ENCODE peak calls at places on chromosomes 3 and 15, in ten cellular contexts. Y, C, S, L, Q, V, P, M, U and B are unnamed samples.

GRCh38 chr3:157104928-157105652 is 54.9 kb downstream of the CCNL1 start:
- DNase-seq in Y (no peak), C (no peak), S (no peak), L (no peak), Q (peak), V (no peak), P (no peak), M (no peak), U (no peak), B (no peak)

GRCh38 chr3:186025161-186025560 is 83.7 kb downstream of the ETV5 start:
- DNase-seq in Y (no peak), C (no peak), S (no peak), L (no peak), Q (no peak), V (no peak), P (no peak), M (no peak), U (no peak), B (no peak)

GRCh38 chr3:24495334-24495994 is 814 bp upstream of the THRB start:
- DNase-seq in Y (peak), C (peak), S (peak), L (peak), Q (no peak), V (no peak), P (peak), M (peak), U (no peak), B (peak)

GRCh38 chr3:43674345-43675085 is 16.2 kb upstream of the ABHD5 start:
- DNase-seq in Y (no peak), C (no peak), S (no peak), L (no peak), Q (no peak), V (no peak), P (no peak), M (no peak), U (no peak), B (no peak)

GRCh38 chr15:96117275-96117674 is 213.2 kb upstream of the NR2F2 start:
- DNase-seq in Y (no peak), C (no peak), S (no peak), L (no peak), Q (no peak), V (no peak), P (no peak), M (no peak), U (no peak), B (no peak)

GRCh38 chr3:10782011-10782410 is 34.0 kb upstream of the SLC6A11 start:
- DNase-seq in Y (no peak), C (no peak), S (no peak), L (no peak), Q (no peak), V (no peak), P (no peak), M (no peak), U (no peak), B (no peak)

GRCh38 chr15:76185716-76186115 is 125.6 kb downstream of the ETFA start:
- DNase-seq in Y (no peak), C (peak), S (peak), L (peak), Q (no peak), V (peak), P (no peak), M (no peak), U (no peak), B (no peak)

GRCh38 chr15:34759992-34760391 is 5.2 kb upstream of the GJD2 start:
- DNase-seq in Y (no peak), C (no peak), S (no peak), L (no peak), Q (no peak), V (no peak), P (no peak), M (no peak), U (no peak), B (no peak)

GRCh38 chr3:197706658-197707057 is 30.0 kb downstream of the RUBCN start:
- DNase-seq in Y (no peak), C (no peak), S (no peak), L (no peak), Q (no peak), V (no peak), P (no peak), M (no peak), U (no peak), B (no peak)

GRCh38 chr15:56971571-56971970 is 53.1 kb downstream of the TCF12 start:
- DNase-seq in Y (no peak), C (no peak), S (no peak), L (no peak), Q (no peak), V (no peak), P (no peak), M (no peak), U (no peak), B (no peak)
- H3K27ac ChIP-seq in Y (no peak), C (no peak), S (no peak), L (no peak), Q (no peak), V (no peak), P (no peak), M (no peak), U (no peak), B (no peak)

GRCh38 chr15:74696808-74697207 is 984 bp upstream of the EDC3 start:
- DNase-seq in Y (no peak), C (no peak), S (no peak), L (no peak), Q (no peak), V (no peak), P (no peak), M (no peak), U (no peak), B (no peak)
- H3K4me3 ChIP-seq in Y (peak), C (no peak), S (peak), L (peak), Q (peak), V (no peak), P (no peak), M (no peak), U (peak), B (no peak)

DNA sequence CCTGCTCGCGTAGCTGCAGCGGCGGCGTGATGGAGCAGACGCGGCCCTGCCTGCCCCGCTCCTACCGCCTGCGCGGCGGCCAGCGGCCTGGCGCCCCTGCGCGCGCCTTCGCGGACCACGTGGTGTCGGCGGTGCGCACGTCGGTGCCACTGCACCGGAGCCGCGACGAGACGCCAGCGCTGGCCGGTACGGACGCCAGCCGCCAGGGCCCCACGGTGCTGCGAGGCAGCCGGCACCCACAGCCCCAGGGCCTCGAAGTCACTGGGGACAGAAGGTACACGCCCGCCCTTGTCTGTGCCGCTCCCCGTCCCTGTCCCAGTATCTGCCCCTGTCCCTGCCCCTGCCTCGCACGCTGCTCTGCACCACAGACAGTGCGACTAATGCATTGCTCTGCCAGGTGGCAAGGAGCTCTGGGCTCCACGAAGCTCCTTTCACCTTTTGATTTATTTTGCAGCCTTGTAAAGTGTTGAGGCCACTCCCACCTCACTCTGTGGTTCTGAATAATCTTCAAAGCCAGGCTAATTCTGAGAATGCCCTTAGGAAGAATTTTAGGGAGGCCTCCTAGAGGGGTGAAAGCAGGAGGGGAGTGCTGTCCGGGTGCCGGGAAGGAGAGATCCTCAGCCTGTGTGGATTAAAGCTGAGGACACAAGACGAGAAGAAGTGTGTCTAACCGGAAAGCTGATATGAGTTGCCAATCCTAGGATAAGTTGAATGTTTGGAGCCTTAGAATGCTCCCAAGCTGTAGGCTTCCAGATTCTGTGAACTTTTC is 100.0 kb downstream of the THSD4 start:
- DNase-seq in Y (no peak), C (no peak), S (no peak), L (no peak), Q (no peak), V (no peak), P (no peak), M (no peak), U (no peak), B (no peak)
- H3K27ac ChIP-seq in Y (no peak), C (no peak), S (no peak), L (no peak), Q (no peak), V (no peak), P (no peak), M (no peak), U (no peak), B (no peak)

DNA sequence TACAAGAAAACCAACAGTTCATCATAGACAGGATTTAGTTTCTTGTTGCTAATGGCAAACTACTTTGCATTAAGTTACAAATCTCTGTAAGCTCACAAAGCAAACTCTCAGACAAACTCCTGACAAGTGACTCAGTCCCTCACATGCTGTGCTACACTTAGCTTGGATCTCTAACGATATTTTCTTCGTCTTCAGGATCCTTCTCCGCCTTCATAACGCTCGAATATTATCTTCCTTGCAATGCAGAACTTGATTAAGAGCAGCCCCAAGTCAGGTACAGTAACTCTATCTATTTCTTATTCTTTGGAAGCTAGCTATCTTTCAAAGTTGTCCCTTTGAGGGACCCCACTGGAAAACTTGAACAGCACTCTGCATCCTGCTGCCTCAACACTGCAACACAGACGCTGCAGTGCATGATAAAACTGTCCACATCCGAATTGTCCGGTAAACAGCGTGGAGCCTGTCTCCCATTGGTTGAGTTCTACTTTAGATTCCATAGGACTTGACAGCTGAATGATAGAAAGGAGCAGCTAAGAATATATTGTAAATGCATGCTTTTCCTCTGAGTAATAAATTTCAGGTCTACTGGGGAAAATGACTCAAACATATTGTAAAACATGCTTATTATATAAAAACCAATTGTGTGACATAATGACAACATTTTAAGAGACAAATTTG is 61.3 kb downstream of the UACA start:
- DNase-seq in Y (peak), C (no peak), S (peak), L (no peak), Q (no peak), V (peak), P (no peak), M (peak), U (no peak), B (no peak)
- H3K4me3 ChIP-seq in Y (peak), C (no peak), S (no peak), L (no peak), Q (no peak), V (peak), P (no peak), M (peak), U (no peak), B (no peak)

DNA sequence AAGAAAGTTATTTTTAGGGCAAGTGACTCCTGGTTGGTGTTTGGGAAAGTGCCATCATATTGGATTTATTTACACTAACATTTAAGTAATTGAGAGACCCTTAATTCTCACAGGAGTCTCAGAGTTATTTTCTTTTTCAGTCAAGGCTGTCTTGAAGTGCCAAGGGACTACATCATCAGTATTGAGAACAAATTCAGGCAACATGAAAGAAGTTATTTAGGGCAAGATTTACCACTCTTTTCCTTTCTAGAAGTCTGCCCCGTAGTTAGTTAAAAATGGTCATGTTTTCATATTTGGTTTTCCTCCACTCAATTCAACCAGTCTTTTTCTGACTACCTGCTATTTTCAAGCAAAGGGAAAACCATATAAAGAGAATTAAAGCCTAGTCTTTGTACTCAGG is 6.1 kb downstream of the B4GALT4 start:
- DNase-seq in Y (no peak), C (no peak), S (no peak), L (no peak), Q (no peak), V (no peak), P (no peak), M (no peak), U (no peak), B (no peak)
- H3K27ac ChIP-seq in Y (peak), C (no peak), S (no peak), L (no peak), Q (no peak), V (peak), P (no peak), M (no peak), U (no peak), B (no peak)

GRCh38 chr3:126394977-126395321 is 240 bp downstream of the CFAP100 start:
- DNase-seq in Y (no peak), C (no peak), S (no peak), L (no peak), Q (no peak), V (no peak), P (no peak), M (no peak), U (no peak), B (peak)
- H3K4me3 ChIP-seq in Y (peak), C (peak), S (no peak), L (no peak), Q (no peak), V (no peak), P (no peak), M (peak), U (peak), B (no peak)

GRCh38 chr3:128175768-128176167 is 22.5 kb downstream of the EEFSEC start:
- DNase-seq in Y (no peak), C (no peak), S (no peak), L (no peak), Q (no peak), V (no peak), P (no peak), M (no peak), U (no peak), B (no peak)
- H3K27ac ChIP-seq in Y (no peak), C (no peak), S (no peak), L (no peak), Q (no peak), V (no peak), P (no peak), M (no peak), U (no peak), B (no peak)